ENCODE peak calls at places on chromosomes 12 and 14, in seven cellular contexts. Y is iPS-NIHi11; D is LHCN-M2; U is GM04504; W is activated naive CD8-positive, alpha-beta T cell treated with anti-CD3 and anti-CD28 coated beads for 36 hours; P is mucosa of gallbladder; I is activated CD4-positive, CD25-positive, alpha-beta regulatory T cell treated with anti-CD3 and anti-CD28 coated beads, Interleukin-2, amount 50 U/mL, for 16 hours. T is an unnamed sample.

GRCh38 chr14:39488600-39488999 is 56.4 kb upstream of the FBXO33 start:
- DNase-seq in D (no peak), Y (peak), U (no peak), W (no peak), P (no peak), I (no peak), T (peak)

GRCh38 chr12:100266802-100267602 is at the start of the genes DEPDC4 and SCYL2:
- DNase-seq in Y (peak), U (peak), I (peak), W (peak), P (peak), D (peak), T (peak)

GRCh38 chr14:89833120-89833521 is 121.4 kb downstream of the EFCAB11 start:
- DNase-seq in I (no peak), Y (no peak), U (no peak), P (no peak), W (no peak), D (no peak), T (no peak)

GRCh38 chr12:82695531-82695930 is 8.8 kb downstream of the TMTC2 start:
- DNase-seq in P (no peak), W (no peak), Y (no peak), D (no peak), I (no peak), U (no peak), T (no peak)

GRCh38 chr14:71931492-71932228 is 569 bp upstream of the RGS6 start:
- DNase-seq in P (no peak), Y (no peak), W (no peak), I (no peak), U (no peak), D (no peak), T (peak)

GRCh38 chr12:49335118-49335954 is 1.7 kb downstream of the C1QL4 start:
- DNase-seq in Y (no peak), P (no peak), W (no peak), U (no peak), I (no peak), D (no peak), T (no peak)

GRCh38 chr12:56266634-56267442 is at the start of gene COQ10A:
- DNase-seq in D (peak), Y (peak), I (peak), U (peak), P (peak), W (peak), T (peak)

GRCh38 chr12:119990382-119990874 is 1.4 kb downstream of the BICDL1 start:
- DNase-seq in D (no peak), Y (no peak), U (no peak), I (no peak), W (no peak), P (no peak), T (no peak)

GRCh38 chr14:94445003-94445402 is 7.6 kb downstream of the SERPINA11 start:
- DNase-seq in D (no peak), Y (no peak), P (no peak), I (no peak), U (no peak), W (no peak), T (no peak)

GRCh38 chr12:105888696-105889095 is 250.1 kb downstream of the NUAK1 start:
- DNase-seq in U (no peak), Y (no peak), D (no peak), I (no peak), P (no peak), W (no peak), T (no peak)

GRCh38 chr14:53881161-53881846 is 75.3 kb downstream of the BMP4 start:
- DNase-seq in P (no peak), D (peak), I (no peak), W (no peak), Y (no peak), U (no peak), T (no peak)

GRCh38 chr12:77842430-77842829 is 11.7 kb downstream of the NAV3 start:
- DNase-seq in P (peak), I (no peak), D (no peak), W (no peak), Y (no peak), U (no peak), T (no peak)

GRCh38 chr12:115543269-115543668 is 734.2 kb downstream of the MED13L start:
- DNase-seq in W (no peak), P (no peak), U (no peak), Y (no peak), I (no peak), D (peak), T (no peak)

GRCh38 chr14:78104130-78104529 is 66.0 kb upstream of the NRXN3 start:
- DNase-seq in D (no peak), U (no peak), Y (no peak), P (no peak), I (no peak), W (no peak), T (peak)

GRCh38 chr14:102993523-102993922 is 63.8 kb downstream of the CDC42BPB start:
- DNase-seq in I (no peak), W (no peak), Y (no peak), U (peak), P (peak), D (peak), T (no peak)

GRCh38 chr12:15863984-15864383 is 18.2 kb upstream of the STRAP start:
- DNase-seq in Y (no peak), P (no peak), I (no peak), D (no peak), U (no peak), W (no peak), T (no peak)

GRCh38 chr12:27619308-27619707 is 76.9 kb upstream of the REP15 start:
- DNase-seq in U (peak), P (no peak), Y (no peak), D (peak), W (no peak), I (no peak), T (no peak)